ENCODE peak calls at places on chromosome 17, in seven cellular contexts. G is spleen, V is colonic mucosa, L is GM23338, F is IMR-90, Z is GM12865, I is GM23248. H is an unnamed sample.

GRCh38 chr17:45660474-45660873 is 123.6 kb upstream of the CRHR1 start:
- DNase-seq in V (no peak), Z (no peak), I (no peak), G (no peak), F (no peak), L (peak; percentile 36), H (no peak)

GRCh38 chr17:50263293-50264262 is 10.7 kb upstream of the TMEM92 start:
- DNase-seq in Z (no peak), F (no peak), I (no peak), L (peak; percentile 62), V (no peak), G (peak; percentile 57), H (no peak)

GRCh38 chr17:15087946-15088345 is 177.2 kb downstream of the PMP22 start:
- DNase-seq in V (no peak), I (no peak), Z (no peak), L (no peak), G (no peak), F (no peak), H (no peak)

GRCh38 chr17:80751460-80752368 is 207.1 kb downstream of the RPTOR start:
- DNase-seq in F (peak; percentile 58), I (peak; percentile 94), V (peak; percentile 38), Z (no peak), G (no peak), L (peak; percentile 50), H (no peak)

GRCh38 chr17:79033046-79033616 is 9.2 kb downstream of the C1QTNF1 start:
- DNase-seq in F (no peak), G (no peak), V (no peak), L (no peak), Z (no peak), I (no peak), H (no peak)

GRCh38 chr17:9225305-9226101 is 204.2 kb downstream of the NTN1 start:
- DNase-seq in V (no peak), G (peak; percentile 58), F (no peak), L (peak; percentile 49), Z (no peak), I (no peak), H (no peak)

GRCh38 chr17:58575511-58575910 is 61.1 kb upstream of the MTMR4 start:
- DNase-seq in L (no peak), F (peak; percentile 64), I (peak; percentile 79), Z (peak; percentile 22), V (no peak), G (no peak), H (peak; percentile 27)

GRCh38 chr17:35973333-35974260 is 7.7 kb downstream of the CCL16 start:
- DNase-seq in V (peak; percentile 30), G (no peak), I (peak; percentile 36), F (peak; percentile 32), L (no peak), Z (no peak), H (no peak)

GRCh38 chr17:79612468-79613194 is 1.8 kb upstream of the RBFOX3 start:
- DNase-seq in L (peak; percentile 94), G (no peak), F (peak; percentile 5), I (peak; percentile 58), Z (peak; percentile 57), V (peak; percentile 57), H (no peak)

GRCh38 chr17:15908378-15908777 is 36.6 kb upstream of the ADORA2B start:
- DNase-seq in F (no peak), L (no peak), I (no peak), Z (no peak), V (no peak), G (no peak), H (no peak)

DNA sequence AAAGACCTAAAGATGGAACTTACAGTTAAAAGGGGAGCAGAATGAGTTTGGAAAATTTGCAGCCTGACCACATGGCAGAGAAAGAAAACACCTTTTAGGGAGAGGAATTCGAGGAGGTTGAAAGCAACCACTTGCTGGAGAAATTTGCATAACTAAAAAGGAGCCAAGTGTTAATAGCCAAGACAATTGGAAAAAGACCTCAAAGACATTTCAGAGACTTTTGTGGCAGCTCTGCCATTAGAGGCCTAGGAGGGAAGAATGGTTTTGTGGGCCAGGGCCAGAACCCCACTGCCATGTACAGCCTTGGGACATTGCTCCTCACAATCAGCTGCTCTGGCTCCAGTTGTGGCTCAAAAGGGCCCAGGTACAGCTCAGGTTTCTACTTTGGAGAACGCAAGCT is 338.5 kb downstream of the UTP18 start:
- DNase-seq in L (peak; percentile 76), G (no peak), V (no peak), F (no peak), I (no peak), Z (no peak), H (no peak)
- H3K4me3 ChIP-seq in L (no peak overlapping the region), G (no peak overlapping the region), V (no peak overlapping the region), F (no peak overlapping the region), I (no peak overlapping the region), Z (no peak overlapping the region), H (no peak overlapping the region)

GRCh38 chr17:61414141-61414935 is 14.7 kb downstream of the TBX2 start:
- DNase-seq in G (no peak), Z (no peak), V (peak; percentile 29), L (no peak), I (no peak), F (no peak), H (no peak)
- H3K4me3 ChIP-seq in G (no peak overlapping the region), Z (no peak overlapping the region), V (no peak overlapping the region), L (no peak overlapping the region), I (no peak overlapping the region), F (no peak overlapping the region), H (no peak overlapping the region)

GRCh38 chr17:40068129-40068581 is 5.4 kb downstream of the THRA start:
- DNase-seq in Z (no peak), V (no peak), I (peak; percentile 55), G (no peak), F (no peak), L (no peak), H (no peak)
- H3K4me3 ChIP-seq in Z (no peak overlapping the region), V (peak overlapping the region; percentile 10), I (peak overlapping the region; percentile 75), G (peak overlapping the region; percentile 60), F (no peak overlapping the region), L (peak overlapping the region; percentile 54), H (peak overlapping the region; percentile 32)

DNA sequence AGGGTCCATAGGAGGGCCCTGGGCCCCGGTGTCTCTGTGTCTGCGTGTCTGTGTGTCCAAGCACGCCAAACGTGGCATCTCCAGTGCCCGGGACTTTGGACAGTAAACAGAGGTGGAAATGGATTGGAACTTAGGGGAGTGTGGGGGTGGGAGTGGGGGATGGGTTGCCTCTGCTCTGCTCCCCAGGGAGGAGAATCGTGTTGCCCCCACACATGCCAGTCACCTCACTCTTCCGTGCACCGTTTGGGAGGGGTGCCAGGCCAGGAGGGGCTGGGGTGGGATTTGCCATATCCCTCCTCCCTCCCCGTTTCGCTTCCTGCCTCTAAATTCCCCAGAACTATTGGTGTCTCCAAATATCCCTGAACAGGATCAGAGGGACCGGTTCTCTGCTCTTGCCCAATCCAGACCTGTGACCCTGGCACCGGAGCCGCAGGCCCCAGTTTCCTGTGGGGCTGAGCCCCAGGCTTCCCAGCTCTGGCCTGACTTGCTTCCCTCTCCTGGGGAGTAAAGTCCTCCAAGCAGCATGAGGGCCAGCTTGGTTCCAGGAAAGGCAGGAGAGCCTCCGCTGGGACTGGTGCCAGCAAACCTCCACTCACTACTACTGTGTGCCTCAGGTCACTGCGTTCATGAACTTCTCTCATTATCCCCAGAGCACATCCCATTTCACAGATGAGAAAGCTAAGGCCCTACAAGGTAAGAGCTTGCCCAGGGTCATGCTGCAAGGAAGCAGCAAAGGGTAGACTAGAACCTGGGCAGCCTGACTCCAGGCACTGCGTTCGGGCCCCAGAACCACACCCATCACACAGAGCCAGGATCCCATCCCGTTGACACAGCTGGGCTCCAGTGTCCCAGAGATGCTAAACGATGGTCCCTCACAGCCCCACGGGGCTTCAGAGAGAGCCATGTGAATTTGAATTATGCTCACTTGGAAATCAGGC is at the start of gene ASGR1:
- DNase-seq in G (no peak), Z (no peak), V (no peak), I (no peak), L (no peak), F (no peak), H (no peak)
- H3K4me3 ChIP-seq in G (peak within 1 kb of the TSS; percentile 56), Z (no peak within 1 kb of the TSS), V (no peak within 1 kb of the TSS), I (peak within 1 kb of the TSS; percentile 72), L (peak within 1 kb of the TSS; percentile 90), F (no peak within 1 kb of the TSS), H (no peak within 1 kb of the TSS)

GRCh38 chr17:74429604-74430384 is 2.1 kb upstream of the GPRC5C start:
- DNase-seq in Z (no peak), I (no peak), G (no peak), L (peak; percentile 41), F (no peak), V (peak; percentile 69), H (no peak)
- H3K4me3 ChIP-seq in Z (no peak overlapping the region), I (no peak overlapping the region), G (peak overlapping the region; percentile 77), L (peak overlapping the region; percentile 87), F (no peak overlapping the region), V (peak overlapping the region; percentile 81), H (no peak overlapping the region)

GRCh38 chr17:69223809-69224208 is 4.8 kb downstream of the ABCA10 start:
- DNase-seq in I (peak; percentile 19), V (no peak), F (peak; percentile 48), Z (peak; percentile 71), G (no peak), L (no peak), H (no peak)

GRCh38 chr17:69228576-69228975 is at the start of gene ABCA10:
- DNase-seq in V (no peak), Z (no peak), I (peak; percentile 20), L (no peak), G (no peak), F (peak; percentile 8), H (no peak)

GRCh38 chr17:69222707-69223106 is 5.9 kb downstream of the ABCA10 start:
- DNase-seq in G (no peak), I (no peak), F (no peak), Z (no peak), L (no peak), V (no peak), H (no peak)

GRCh38 chr17:69230939-69231338 is 2.3 kb upstream of the ABCA10 start:
- DNase-seq in L (no peak), I (no peak), G (no peak), Z (no peak), V (no peak), F (no peak), H (no peak)

GRCh38 chr17:69227536-69227935 is 1.1 kb downstream of the ABCA10 start:
- DNase-seq in I (no peak), F (no peak), Z (peak; percentile 30), L (no peak), G (no peak), V (no peak), H (no peak)
- H3K4me3 ChIP-seq in I (no peak overlapping the region), F (no peak overlapping the region), Z (no peak overlapping the region), L (no peak overlapping the region), G (no peak overlapping the region), V (no peak overlapping the region), H (no peak overlapping the region)